ENCODE peak calls at places on chromosomes 13 and 19, in four cellular contexts. N is HepG2, U is GM12878, P is K562. Y is an unnamed sample.
A peak's percentile ranks its signal among the peaks of the same experiment; 100 is the strongest.

GRCh38 chr13:108346376-108346775 is 76.9 kb downstream of the TNFSF13B start:
- DNase-seq in P (peak; percentile 9), U (no peak), N (no peak), Y (no peak)

GRCh38 chr13:85631801-85632200 is 167.4 kb downstream of the SLITRK6 start:
- DNase-seq in P (no peak), N (no peak), U (no peak), Y (no peak)

GRCh38 chr13:35699181-35699580 is 222.7 kb upstream of the MAB21L1 start:
- DNase-seq in N (no peak), P (no peak), U (no peak), Y (no peak)

GRCh38 chr13:25928941-25929505 is 122.8 kb downstream of the SHISA2 start:
- DNase-seq in N (no peak), P (no peak), U (no peak), Y (no peak)

GRCh38 chr19:34733266-34733825 is 697 bp upstream of the ZNF181 start:
- DNase-seq in U (no peak), P (peak; percentile 76), N (peak; percentile 80), Y (no peak)

GRCh38 chr13:25420161-25420560 is 48.4 kb downstream of the ATP8A2 start:
- DNase-seq in U (no peak), N (no peak), P (no peak), Y (no peak)

GRCh38 chr13:98525852-98526512 is 50.9 kb downstream of the STK24 start:
- DNase-seq in N (no peak), P (no peak), U (no peak), Y (no peak)

GRCh38 chr13:34006011-34006410 is 188.1 kb downstream of the RFC3 start:
- DNase-seq in P (no peak), U (no peak), N (no peak), Y (no peak)

GRCh38 chr13:44237276-44237767 is 136.3 kb upstream of the SERP2 start:
- DNase-seq in U (peak; percentile 19), N (no peak), P (no peak), Y (no peak)

GRCh38 chr13:113646376-113646775 is 11.6 kb downstream of the ATP4B start:
- DNase-seq in P (no peak), N (no peak), U (no peak), Y (no peak)

GRCh38 chr19:49876422-49877019 is 634 bp downstream of the AKT1S1 start:
- DNase-seq in N (peak; percentile 96), U (peak; percentile 96), P (peak; percentile 99), Y (peak; percentile 96)

GRCh38 chr19:53908933-53909415 is at the start of gene CACNG7:
- DNase-seq in U (no peak), P (no peak), N (no peak), Y (no peak)

GRCh38 chr19:2034729-2035589 is 16.1 kb downstream of the MKNK2 start:
- DNase-seq in N (no peak), P (peak; percentile 98), U (no peak), Y (peak; percentile 85)

GRCh38 chr19:33868821-33869412 is 72.2 kb downstream of the KCTD15 start:
- DNase-seq in U (no peak), P (no peak), N (no peak), Y (peak; percentile 59)

GRCh38 chr19:2636142-2636896 is 66.2 kb downstream of the GNG7 start:
- DNase-seq in N (no peak), U (no peak), P (no peak), Y (no peak)

GRCh38 chr19:28631931-28632330 is 581.0 kb downstream of the UQCRFS1 start:
- DNase-seq in P (no peak), N (no peak), U (no peak), Y (no peak)

GRCh38 chr13:55577082-55577846 is 1563.5 kb upstream of the PRR20A start:
- DNase-seq in N (no peak), P (no peak), U (no peak), Y (no peak)

GRCh38 chr13:32086366-32086765 is 54.8 kb downstream of the FRY start:
- DNase-seq in U (no peak), P (no peak), N (no peak), Y (no peak)

GRCh38 chr13:32086791-32087441 is 55.3 kb downstream of the FRY start:
- DNase-seq in N (no peak), P (no peak), U (no peak), Y (no peak)

GRCh38 chr13:32092471-32092870 is 60.9 kb downstream of the FRY start:
- DNase-seq in U (no peak), P (no peak), N (no peak), Y (no peak)

GRCh38 chr13:32087955-32088747 is 56.6 kb downstream of the FRY start:
- DNase-seq in N (peak; percentile 91), U (no peak), P (no peak), Y (no peak)
- TF ChIP-seq HDAC6 in N (no peak), U (no peak), P (no peak), Y (no peak)

GRCh38 chr19:9161427-9161826 is 17.4 kb upstream of the OR7D2 start:
- DNase-seq in N (no peak), U (no peak), P (no peak), Y (no peak)

GRCh38 chr19:9159891-9160290 is 18.9 kb upstream of the OR7D2 start:
- DNase-seq in N (no peak), U (no peak), P (no peak), Y (no peak)

DNA sequence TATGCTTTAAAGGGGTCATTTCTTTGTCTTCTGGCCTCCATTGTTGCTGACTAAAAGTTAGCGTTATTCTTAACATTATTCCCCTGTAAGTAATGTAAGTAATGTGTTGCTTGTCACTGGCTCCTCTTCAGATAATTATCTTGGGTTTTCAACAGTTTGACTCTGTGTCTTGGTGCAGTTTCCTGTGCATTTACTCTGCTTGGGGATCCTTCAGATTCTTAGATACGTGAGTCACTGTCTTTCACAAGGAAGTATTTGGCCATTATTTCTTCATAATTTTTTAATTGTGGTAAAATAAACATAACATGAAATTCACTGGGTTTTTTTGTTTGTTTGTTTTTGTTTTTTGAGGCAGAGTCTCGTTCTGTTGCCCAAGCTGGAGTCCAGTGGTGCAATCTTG is 13.5 kb upstream of the OR7D2 start:
- DNase-seq in P (no peak), N (no peak), U (no peak), Y (no peak)
- TF ChIP-seq HDAC6 in P (no peak), N (no peak), U (no peak), Y (no peak)

GRCh38 chr19:51688665-51689571 is 4.2 kb upstream of the SPACA6 start:
- DNase-seq in P (peak; percentile 87), U (no peak), N (peak; percentile 61), Y (no peak)
- TF ChIP-seq HDAC6 in P (no peak), U (no peak), N (no peak), Y (no peak)

DNA sequence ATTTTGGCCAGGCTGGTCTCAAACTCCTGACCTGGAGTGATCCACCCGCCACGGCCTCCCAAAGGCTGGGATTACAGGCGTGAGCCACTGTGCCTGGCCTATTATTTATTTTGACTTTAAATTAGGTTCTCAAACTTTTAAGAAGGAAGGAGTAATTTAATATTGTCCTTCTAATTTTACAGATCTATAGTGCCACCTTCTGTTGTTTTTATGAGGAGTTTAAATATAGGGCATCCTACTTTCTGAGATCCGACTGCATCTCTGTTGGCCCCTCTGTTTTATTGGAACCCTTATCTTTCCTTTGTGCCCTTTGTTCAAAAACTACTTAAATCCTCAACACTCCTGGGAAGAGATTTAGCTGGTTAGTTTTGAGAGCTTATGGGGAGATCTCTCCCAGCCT is 25.4 kb upstream of the ZMYM5 start:
- DNase-seq in P (no peak), N (no peak), U (no peak), Y (no peak)
- TF ChIP-seq HDAC6 in P (no peak), N (no peak), U (no peak), Y (no peak)

GRCh38 chr19:13841339-13842293 is 35.3 kb upstream of the NANOS3 start:
- DNase-seq in N (no peak), U (no peak), P (peak; percentile 37), Y (no peak)

GRCh38 chr19:13844130-13844631 is 32.8 kb upstream of the NANOS3 start:
- DNase-seq in P (no peak), U (no peak), N (no peak), Y (no peak)

GRCh38 chr19:13842294-13843103 is 34.4 kb upstream of the NANOS3 start:
- DNase-seq in P (peak; percentile 86), U (no peak), N (no peak), Y (no peak)

GRCh38 chr19:13840751-13841338 is 36.1 kb upstream of the NANOS3 start:
- DNase-seq in N (no peak), U (no peak), P (no peak), Y (no peak)

DNA sequence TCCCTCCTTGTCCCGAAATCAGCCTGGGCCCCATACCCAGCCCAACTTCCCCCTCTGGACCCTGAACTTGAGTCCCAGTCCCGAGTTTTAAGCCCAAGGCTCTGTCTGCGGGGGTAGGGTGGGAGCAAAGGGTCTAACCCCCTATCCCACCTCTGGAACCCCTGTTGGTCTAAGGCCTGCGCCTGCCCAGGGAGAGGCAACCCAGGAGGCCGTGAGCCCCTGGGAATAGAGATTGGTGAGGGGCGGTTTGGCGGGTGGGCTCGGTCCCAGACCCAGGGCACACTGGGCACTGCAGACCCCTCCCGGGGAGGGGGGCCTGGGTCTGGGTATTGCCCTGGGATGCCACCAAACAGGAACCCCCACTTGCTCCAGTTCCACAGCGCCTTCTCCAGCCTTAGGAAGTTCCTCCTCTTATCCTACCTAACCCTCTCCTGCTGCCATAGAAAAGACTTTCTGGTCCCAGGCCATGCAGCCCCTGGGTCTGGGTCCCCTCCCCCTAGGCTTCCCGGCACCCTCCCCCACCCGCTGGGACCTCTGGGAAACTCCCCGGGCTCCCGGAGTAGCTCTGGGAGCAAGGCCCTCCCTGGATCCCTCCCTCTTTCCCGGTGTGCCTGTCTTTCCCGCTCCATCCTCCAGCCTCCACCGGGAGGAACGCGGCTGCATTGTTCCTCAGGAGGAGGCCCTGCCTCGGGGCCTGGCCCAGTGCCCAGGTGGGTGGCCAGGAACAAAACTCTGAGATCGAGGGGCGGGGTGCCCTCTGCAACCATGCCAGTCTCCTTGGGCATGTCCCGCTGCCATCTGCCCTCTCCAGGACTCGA is 33.6 kb upstream of the NANOS3 start:
- DNase-seq in P (no peak), U (no peak), N (no peak), Y (peak; percentile 68)
- TF ChIP-seq HDAC6 in P (no peak), U (no peak), N (no peak), Y (no peak)

GRCh38 chr19:728011-728410 is 19.3 kb downstream of the PALM start:
- DNase-seq in P (no peak), N (no peak), U (no peak), Y (no peak)
- TF ChIP-seq HDAC6 in P (no peak), N (no peak), U (no peak), Y (no peak)

GRCh38 chr13:67298297-67298696 is 68.2 kb upstream of the PCDH9 start:
- DNase-seq in N (no peak), P (no peak), U (no peak), Y (no peak)

GRCh38 chr13:67296511-67296910 is 66.4 kb upstream of the PCDH9 start:
- DNase-seq in P (no peak), U (no peak), N (no peak), Y (no peak)

GRCh38 chr13:67303661-67304333 is 73.7 kb upstream of the PCDH9 start:
- DNase-seq in N (no peak), U (no peak), P (no peak), Y (no peak)

GRCh38 chr13:67299731-67300130 is 69.6 kb upstream of the PCDH9 start:
- DNase-seq in N (no peak), U (no peak), P (no peak), Y (no peak)

DNA sequence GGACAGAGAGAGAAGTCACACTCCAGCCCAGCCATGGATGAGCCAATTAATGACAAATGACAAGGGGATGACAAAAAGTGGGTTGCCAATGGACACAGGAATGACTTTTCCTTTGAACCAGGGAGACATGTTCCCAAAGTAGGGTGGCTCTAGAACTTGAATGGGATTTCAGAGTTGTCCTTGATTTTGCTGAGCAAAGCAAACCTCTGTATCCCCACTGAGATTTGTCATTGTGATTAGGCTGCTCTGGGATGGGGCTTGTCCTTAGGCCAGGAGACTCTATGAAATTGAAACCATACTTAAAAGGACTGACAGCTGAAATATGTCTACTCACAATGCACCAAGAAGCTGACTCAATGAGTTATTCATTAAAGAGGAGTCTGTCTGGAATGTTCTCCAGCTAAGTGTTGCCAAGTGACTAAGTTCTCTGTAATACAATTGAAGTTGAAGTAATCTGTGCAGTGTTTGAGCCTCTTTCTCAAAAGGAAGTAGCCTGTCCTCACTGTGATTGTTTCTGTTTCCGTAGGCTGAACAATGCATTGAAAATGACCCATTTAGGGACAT is 69.0 kb upstream of the PCDH9 start:
- DNase-seq in P (no peak), N (no peak), U (no peak), Y (no peak)
- TF ChIP-seq HDAC6 in P (no peak), N (no peak), U (no peak), Y (no peak)

Y was measured in H1.